ENCODE peak calls at places on chromosomes 4 and X, in eight cellular contexts. B, S, O, F, D, V, N and U are unnamed samples.

GRCh38 chr4:3310301-3311094 is 17.7 kb downstream of the RGS12 start:
- DNase-seq in B (no peak), S (no peak), O (no peak), F (no peak), D (no peak), V (no peak), N (no peak), U (peak; percentile 51)

GRCh38 chr4:174069848-174070330 is 213.6 kb downstream of the FBXO8 start:
- DNase-seq in B (peak; percentile 92), S (no peak), O (no peak), F (no peak), D (no peak), V (no peak), N (no peak), U (no peak)

GRCh38 chrX:53684415-53685192 is 1.9 kb downstream of the HUWE1 start:
- DNase-seq in B (peak; percentile 100), S (peak; percentile 66), O (no peak), F (no peak), D (no peak), V (peak; percentile 75), N (no peak), U (no peak)

GRCh38 chrX:69313622-69314290 is 148.5 kb upstream of the PJA1 start:
- DNase-seq in B (no peak), S (no peak), O (peak; percentile 1), F (no peak), D (no peak), V (no peak), N (no peak), U (no peak)

GRCh38 chrX:40996886-40997530 is 88.2 kb upstream of the USP9X start:
- DNase-seq in B (no peak), S (no peak), O (peak; percentile 32), F (no peak), D (no peak), V (no peak), N (no peak), U (no peak)

GRCh38 chr4:95465010-95465409 is 83.8 kb downstream of the UNC5C start:
- DNase-seq in B (peak; percentile 42), S (no peak), O (no peak), F (no peak), D (no peak), V (no peak), N (no peak), U (no peak)

GRCh38 chrX:78104447-78105176 is 564 bp downstream of the PGK1 start:
- DNase-seq in B (peak; percentile 31), S (no peak), O (peak; percentile 46), F (peak; percentile 18), D (peak; percentile 53), V (peak; percentile 14), N (peak; percentile 36), U (peak; percentile 79)

GRCh38 chr4:184950926-184951325 is 67.4 kb upstream of the HELT start:
- DNase-seq in B (no peak), S (no peak), O (no peak), F (no peak), D (no peak), V (no peak), N (no peak), U (no peak)

GRCh38 chrX:103177561-103177960 is 37.3 kb upstream of the BEX4 start:
- DNase-seq in B (no peak), S (no peak), O (no peak), F (no peak), D (no peak), V (no peak), N (no peak), U (no peak)